ENCODE peak calls at places on chromosomes 7 and 10, in four cellular contexts. L is endothelial cell of umbilical vein, N is fibroblast of lung, J is hepatocyte. Y is an unnamed sample.
A peak's percentile ranks its signal among the peaks of the same experiment; 100 is the strongest.

GRCh38 chr7:158130023-158130409 is 457.6 kb downstream of the PTPRN2 start:
- DNase-seq in L (no peak), N (no peak), J (no peak), Y (no peak)

GRCh38 chr10:97080051-97080776 is 105.5 kb downstream of the SLIT1 start:
- DNase-seq in L (no peak), N (no peak), J (no peak), Y (no peak)

GRCh38 chr10:133258818-133259602 is 17.7 kb downstream of the ADAM8 start:
- DNase-seq in L (peak; percentile 83), N (peak; percentile 99), J (peak; percentile 76), Y (peak; percentile 59)

GRCh38 chr7:102377-102711 is 90.0 kb upstream of the FAM20C start:
- DNase-seq in L (no peak), N (no peak), J (peak; percentile 2), Y (no peak)

GRCh38 chr7:64099656-64100531 is 54.7 kb downstream of the ZNF727 start:
- DNase-seq in L (no peak), N (no peak), J (no peak), Y (no peak)

GRCh38 chr10:73848821-73849489 is 25.4 kb downstream of the CAMK2G start:
- DNase-seq in L (peak; percentile 76), N (peak; percentile 65), J (peak; percentile 89), Y (peak; percentile 91)

GRCh38 chr10:24435374-24435773 is 226.4 kb downstream of the KIAA1217 start:
- DNase-seq in L (no peak), N (peak; percentile 85), J (no peak), Y (no peak)

GRCh38 chr7:140222797-140223196 is 46.0 kb upstream of the KDM7A start:
- DNase-seq in L (no peak), N (no peak), J (no peak), Y (peak; percentile 69)

GRCh38 chr7:33742999-33743587 is 162.2 kb upstream of the BMPER start:
- DNase-seq in L (no peak), N (peak; percentile 21), J (no peak), Y (no peak)

GRCh38 chr10:19862811-19863515 is 46.7 kb downstream of the PLXDC2 start:
- DNase-seq in L (no peak), N (no peak), J (no peak), Y (no peak)

GRCh38 chr7:93882481-93882880 is 8.1 kb downstream of the TFPI2 start:
- DNase-seq in L (no peak), N (no peak), J (no peak), Y (no peak)

GRCh38 chr10:104337985-104338735 is at the start of gene ITPRIP:
- DNase-seq in L (peak; percentile 93), N (peak; percentile 90), J (peak; percentile 81), Y (peak; percentile 82)

DNA sequence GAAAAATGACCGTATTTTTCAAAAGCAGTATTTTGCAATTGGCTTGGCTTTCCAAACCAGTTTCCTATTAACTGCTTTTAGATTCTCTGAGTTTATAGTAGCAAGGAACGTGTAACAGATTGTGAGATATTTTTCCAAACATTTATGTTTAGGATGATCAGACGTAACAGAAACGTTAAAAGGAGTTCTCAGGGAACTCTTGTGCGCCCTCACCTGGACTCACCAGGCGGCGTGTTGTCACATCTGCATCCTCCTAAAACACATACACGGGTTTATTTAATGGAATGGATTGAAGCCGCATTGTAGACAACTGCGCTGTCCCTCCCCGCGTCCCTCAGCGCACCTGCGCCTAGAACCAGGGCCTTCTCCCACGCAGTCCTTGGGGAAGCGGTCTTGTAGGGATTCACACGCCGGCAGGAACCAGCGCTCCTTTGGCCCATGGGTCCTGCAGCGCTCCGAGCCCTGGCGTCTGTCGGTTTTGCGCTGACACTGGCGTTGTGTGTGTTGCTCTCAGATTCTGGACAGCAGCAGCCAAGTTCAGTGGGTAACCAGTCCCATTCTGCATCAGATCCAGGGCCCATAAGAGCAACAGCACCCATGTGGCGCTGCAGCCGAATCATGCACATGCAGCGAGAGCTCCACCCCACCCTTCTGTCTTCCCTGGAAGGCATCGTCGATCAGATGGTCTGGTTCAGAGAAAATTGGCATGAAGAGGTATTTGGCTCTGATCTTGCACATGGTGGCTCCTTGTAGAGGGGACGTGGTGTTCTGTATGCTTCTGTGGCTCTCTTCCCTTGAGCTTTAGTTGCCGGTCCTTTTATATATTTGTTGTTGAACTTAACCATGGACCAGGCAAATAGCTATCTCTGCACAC is 114.9 kb downstream of the TRRAP start:
- DNase-seq in L (no peak), N (no peak), J (no peak), Y (no peak)
- TF ChIP-seq CTCF in L (peak; percentile 7), N (no peak), J (no peak), Y (no peak)

DNA sequence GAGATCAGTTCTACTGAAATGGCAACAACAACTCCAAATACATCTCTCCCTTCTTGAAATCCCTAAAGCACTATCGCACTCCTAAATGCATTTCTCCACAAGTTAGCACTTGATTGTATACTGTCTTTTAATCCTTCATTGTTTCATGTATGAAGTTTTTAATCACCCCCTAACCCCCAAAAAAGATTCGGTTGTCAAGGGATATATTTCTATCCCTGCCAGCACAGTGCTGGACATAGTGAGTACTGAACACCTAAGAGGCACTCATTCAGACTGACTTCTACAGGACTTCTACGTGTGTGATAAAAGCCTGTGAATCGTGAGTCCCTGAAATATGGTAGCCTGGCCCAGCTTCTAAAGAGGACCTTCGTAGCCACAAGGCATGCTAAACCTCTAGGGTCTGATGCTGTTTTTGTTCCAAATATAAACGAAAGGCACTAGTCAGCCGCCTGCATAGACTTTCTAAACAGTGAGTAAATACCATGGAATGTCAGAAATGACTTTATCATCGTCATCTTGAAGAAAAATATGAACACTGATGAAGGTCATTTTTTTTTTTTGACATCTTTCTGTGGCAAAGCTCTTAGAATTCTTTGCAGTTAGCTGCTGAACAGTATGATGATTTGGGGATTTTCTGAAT is 14.6 kb upstream of the ZSCAN21 start:
- DNase-seq in L (peak; percentile 46), N (peak; percentile 92), J (no peak), Y (no peak)
- H3K36me3 ChIP-seq in L (peaks cover 41% of the 10 kb centered on the region), N (peaks cover 12% of the 10 kb centered on the region), J (no peaks in the 10 kb centered on the region), Y (no peaks in the 10 kb centered on the region)

DNA sequence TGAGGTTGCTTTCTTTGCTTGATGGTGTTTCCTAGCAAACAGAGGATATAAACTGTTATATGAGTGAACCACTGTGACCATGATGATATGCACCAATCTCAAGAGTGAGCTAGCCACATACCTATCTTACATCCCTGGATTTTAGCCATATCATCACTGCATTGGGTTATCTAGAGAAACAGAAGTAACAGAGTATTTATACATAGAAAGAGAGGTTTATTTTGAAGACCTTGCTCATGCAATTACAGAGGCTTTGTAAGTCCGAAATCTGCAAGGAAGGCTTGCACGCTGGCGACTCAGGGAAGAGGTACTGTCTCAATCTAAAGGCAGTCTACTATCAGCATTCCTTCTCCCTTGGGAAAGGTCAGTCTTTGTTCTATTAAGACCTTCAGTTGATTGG is 11.8 kb upstream of the PON2 start:
- DNase-seq in L (no peak), N (no peak), J (no peak), Y (no peak)
- H3K27ac ChIP-seq in L (no peak overlapping the region), N (no peak overlapping the region), J (no peak overlapping the region), Y (no peak overlapping the region)

GRCh38 chr7:44131173-44132009 is 8.0 kb upstream of the POLD2 start:
- DNase-seq in L (no peak), N (no peak), J (peak; percentile 66), Y (no peak)
- TF ChIP-seq CTCF in L (no peak), N (peak; percentile 45), J (peak; percentile 36), Y (no peak)

GRCh38 chr10:22552888-22553378 is 161.4 kb downstream of the PIP4K2A start:
- DNase-seq in L (no peak), N (peak; percentile 23), J (peak; percentile 72), Y (no peak)
- H3K36me3 ChIP-seq in L (peaks cover 4% of the 10 kb centered on the region), N (peaks cover 2% of the 10 kb centered on the region), J (no peaks in the 10 kb centered on the region), Y (peaks cover 4% of the 10 kb centered on the region)

DNA sequence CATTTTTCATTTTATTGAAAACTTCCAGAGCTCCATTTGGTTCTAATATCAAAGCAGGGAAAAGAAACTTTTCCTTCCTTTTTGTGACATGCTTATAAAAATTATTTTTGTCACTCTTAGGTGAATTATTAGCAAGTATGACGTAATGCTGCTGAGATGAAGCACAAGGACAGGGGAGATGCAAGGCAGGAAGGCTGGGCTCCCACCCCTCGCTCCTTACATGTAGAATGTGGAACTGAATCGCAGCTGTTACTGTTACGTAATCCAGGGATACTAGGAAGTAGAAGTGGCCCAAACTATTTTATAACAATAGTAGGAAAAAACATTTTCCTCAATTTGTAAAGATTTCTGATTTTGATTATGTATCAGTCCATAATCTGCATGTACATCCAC is 17.1 kb upstream of the GTPBP4 start:
- DNase-seq in L (no peak), N (no peak), J (peak; percentile 55), Y (peak; percentile 48)
- H3K27ac ChIP-seq in L (no peak overlapping the region), N (no peak overlapping the region), J (peak overlapping the region; percentile 98), Y (peak overlapping the region; percentile 6)

GRCh38 chr10:68901106-68901927 is at the start of gene DDX50:
- DNase-seq in L (peak; percentile 99), N (peak; percentile 99), J (peak; percentile 99), Y (peak; percentile 96)
- TF ChIP-seq CTCF in L (peak; percentile 14), N (no peak), J (no peak), Y (no peak)

Y was measured in Peyer's patch.